ENCODE peak calls at places on chromosome X, in four cellular contexts. One of them, this sample, is unnamed.

GRCh38 chrX:149508467-149508866 is 3.4 kb upstream of the IDS start:
- DNase-seq in HepG2: no peak
- DNase-seq in K562: no peak
- DNase-seq in GM12878: no peak
- DNase-seq in this sample: no peak

GRCh38 chrX:15441464-15441863 is 51.7 kb downstream of the PIR start:
- DNase-seq in HepG2: no peak
- DNase-seq in K562: no peak
- DNase-seq in GM12878: no peak
- DNase-seq in this sample: no peak

GRCh38 chrX:63656871-63657580 is 128.0 kb downstream of the ARHGEF9 start:
- DNase-seq in HepG2: no peak
- DNase-seq in K562: no peak
- DNase-seq in GM12878: no peak
- DNase-seq in this sample: no peak

GRCh38 chrX:48665991-48666390 is 17.6 kb upstream of the WAS start:
- DNase-seq in HepG2: no peak
- DNase-seq in K562: no peak
- DNase-seq in GM12878: no peak
- DNase-seq in this sample: no peak

GRCh38 chrX:63739885-63740284 is 45.1 kb downstream of the ARHGEF9 start:
- DNase-seq in HepG2: no peak
- DNase-seq in K562: no peak
- DNase-seq in GM12878: no peak
- DNase-seq in this sample: no peak

GRCh38 chrX:44997282-44997813 is 124.4 kb downstream of the KDM6A start:
- DNase-seq in HepG2: no peak
- DNase-seq in K562: no peak
- DNase-seq in GM12878: no peak
- DNase-seq in this sample: no peak

GRCh38 chrX:123698979-123699378 is 33.9 kb downstream of the THOC2 start:
- DNase-seq in HepG2: no peak
- DNase-seq in K562: no peak
- DNase-seq in GM12878: no peak
- DNase-seq in this sample: no peak

GRCh38 chrX:9805956-9806355 is 19.7 kb downstream of the SHROOM2 start:
- DNase-seq in HepG2: no peak
- DNase-seq in K562: no peak
- DNase-seq in GM12878: no peak
- DNase-seq in this sample: no peak

GRCh38 chrX:7133036-7133412 is 14.5 kb upstream of the STS start:
- DNase-seq in HepG2: no peak
- DNase-seq in K562: peak; percentile 82
- DNase-seq in GM12878: no peak
- DNase-seq in this sample: no peak

GRCh38 chrX:1386338-1387127 is 5.4 kb downstream of the SLC25A6 start:
- DNase-seq in HepG2: no peak
- DNase-seq in K562: no peak
- DNase-seq in GM12878: no peak
- DNase-seq in this sample: peak; percentile 9

GRCh38 chrX:1451251-1451675 is 1.4 kb downstream of the ASMTL start:
- DNase-seq in HepG2: no peak
- DNase-seq in K562: no peak
- DNase-seq in GM12878: no peak
- DNase-seq in this sample: no peak

GRCh38 chrX:56763556-56764152 is 34.6 kb downstream of the NBDY start:
- DNase-seq in HepG2: peak; percentile 15
- DNase-seq in K562: peak; percentile 1
- DNase-seq in GM12878: no peak
- DNase-seq in this sample: no peak

GRCh38 chrX:74536142-74537010 is 78.0 kb downstream of the RLIM start:
- DNase-seq in HepG2: no peak
- DNase-seq in K562: peak; percentile 8
- DNase-seq in GM12878: no peak
- DNase-seq in this sample: peak; percentile 58

GRCh38 chrX:74545880-74546279 is 68.5 kb downstream of the RLIM start:
- DNase-seq in HepG2: no peak
- DNase-seq in K562: no peak
- DNase-seq in GM12878: no peak
- DNase-seq in this sample: no peak

GRCh38 chrX:74535633-74536141 is 78.7 kb downstream of the RLIM start:
- DNase-seq in HepG2: peak; percentile 1
- DNase-seq in K562: peak; percentile 4
- DNase-seq in GM12878: no peak
- DNase-seq in this sample: peak; percentile 55

GRCh38 chrX:74537011-74537390 is 77.4 kb downstream of the RLIM start:
- DNase-seq in HepG2: no peak
- DNase-seq in K562: no peak
- DNase-seq in GM12878: no peak
- DNase-seq in this sample: peak; percentile 14

GRCh38 chrX:74540635-74541249 is 73.7 kb downstream of the RLIM start:
- DNase-seq in HepG2: no peak
- DNase-seq in K562: no peak
- DNase-seq in GM12878: no peak
- DNase-seq in this sample: no peak
- TF ChIP-seq CBFB in HepG2: no peak
- TF ChIP-seq CBFB in K562: no peak
- TF ChIP-seq CBFB in GM12878: no peak
- TF ChIP-seq CBFB in this sample: no peak

GRCh38 chrX:40647307-40648197 is at the start of gene CXorf38:
- DNase-seq in HepG2: peak; percentile 69
- DNase-seq in K562: peak; percentile 93
- DNase-seq in GM12878: peak; percentile 68
- DNase-seq in this sample: peak; percentile 91

GRCh38 chrX:40652664-40653063 is 5.3 kb upstream of the CXorf38 start:
- DNase-seq in HepG2: no peak
- DNase-seq in K562: no peak
- DNase-seq in GM12878: no peak
- DNase-seq in this sample: no peak

GRCh38 chrX:40646489-40647306 is 663 bp downstream of the CXorf38 start:
- DNase-seq in HepG2: no peak
- DNase-seq in K562: peak; percentile 54
- DNase-seq in GM12878: no peak
- DNase-seq in this sample: peak; percentile 16

GRCh38 chrX:40653535-40653934 is 6.2 kb upstream of the CXorf38 start:
- DNase-seq in HepG2: no peak
- DNase-seq in K562: no peak
- DNase-seq in GM12878: no peak
- DNase-seq in this sample: no peak

GRCh38 chrX:40651620-40652223 is 4.4 kb upstream of the CXorf38 start:
- DNase-seq in HepG2: peak; percentile 52
- DNase-seq in K562: peak; percentile 75
- DNase-seq in GM12878: no peak
- DNase-seq in this sample: peak; percentile 33
- TF ChIP-seq ESRRA in HepG2: no peak
- TF ChIP-seq ESRRA in K562: no peak
- TF ChIP-seq ESRRA in GM12878: no peak
- TF ChIP-seq ESRRA in this sample: no peak

GRCh38 chrX:17553451-17553850 is 178.5 kb downstream of the NHS start:
- DNase-seq in HepG2: no peak
- DNase-seq in K562: no peak
- DNase-seq in GM12878: no peak
- DNase-seq in this sample: peak; percentile 41
- TF ChIP-seq CBFB in HepG2: no peak
- TF ChIP-seq CBFB in K562: no peak
- TF ChIP-seq CBFB in GM12878: no peak
- TF ChIP-seq CBFB in this sample: no peak

DNA sequence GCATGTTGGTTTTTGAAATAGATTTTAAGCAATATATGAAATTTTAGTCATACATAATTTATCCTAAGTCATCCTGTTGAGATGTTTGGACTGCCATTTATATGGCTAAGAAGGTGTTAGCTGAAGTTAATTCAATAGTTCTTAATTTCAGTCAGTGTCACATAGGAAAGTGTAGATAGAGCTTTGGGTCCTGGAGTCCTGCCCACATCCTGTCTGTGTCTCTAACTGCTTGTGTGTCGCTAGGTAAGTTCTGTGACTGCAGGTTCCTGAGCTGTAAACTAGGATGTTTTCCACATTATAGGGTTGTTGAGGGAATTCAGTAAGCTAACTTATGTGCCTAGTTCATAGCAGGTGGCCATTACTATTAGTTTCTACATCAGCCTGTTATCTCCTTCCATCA is 20.7 kb downstream of the OFD1 start:
- DNase-seq in HepG2: no peak
- DNase-seq in K562: no peak
- DNase-seq in GM12878: no peak
- DNase-seq in this sample: no peak
- TF ChIP-seq ESRRA in HepG2: no peak
- TF ChIP-seq ESRRA in K562: no peak
- TF ChIP-seq ESRRA in GM12878: no peak
- TF ChIP-seq ESRRA in this sample: no peak

GRCh38 chrX:18855919-18856644 is 127.8 kb downstream of the PHKA2 start:
- DNase-seq in HepG2: no peak
- DNase-seq in K562: no peak
- DNase-seq in GM12878: peak; percentile 90
- DNase-seq in this sample: no peak
- TF ChIP-seq CBFB in HepG2: no peak
- TF ChIP-seq CBFB in K562: no peak
- TF ChIP-seq CBFB in GM12878: peak; percentile 96
- TF ChIP-seq CBFB in this sample: no peak

GRCh38 chrX:107673401-107673800 is 45.1 kb downstream of the PRPS1 start:
- DNase-seq in HepG2: no peak
- DNase-seq in K562: no peak
- DNase-seq in GM12878: no peak
- DNase-seq in this sample: no peak

GRCh38 chrX:107672955-107673378 is 44.7 kb downstream of the PRPS1 start:
- DNase-seq in HepG2: peak; percentile 28
- DNase-seq in K562: peak; percentile 80
- DNase-seq in GM12878: no peak
- DNase-seq in this sample: peak; percentile 54

GRCh38 chrX:107675365-107675654 is 47.0 kb downstream of the PRPS1 start:
- DNase-seq in HepG2: no peak
- DNase-seq in K562: no peak
- DNase-seq in GM12878: no peak
- DNase-seq in this sample: no peak

GRCh38 chrX:107674480-107675364 is 46.4 kb downstream of the PRPS1 start:
- DNase-seq in HepG2: no peak
- DNase-seq in K562: peak; percentile 76
- DNase-seq in GM12878: no peak
- DNase-seq in this sample: no peak

DNA sequence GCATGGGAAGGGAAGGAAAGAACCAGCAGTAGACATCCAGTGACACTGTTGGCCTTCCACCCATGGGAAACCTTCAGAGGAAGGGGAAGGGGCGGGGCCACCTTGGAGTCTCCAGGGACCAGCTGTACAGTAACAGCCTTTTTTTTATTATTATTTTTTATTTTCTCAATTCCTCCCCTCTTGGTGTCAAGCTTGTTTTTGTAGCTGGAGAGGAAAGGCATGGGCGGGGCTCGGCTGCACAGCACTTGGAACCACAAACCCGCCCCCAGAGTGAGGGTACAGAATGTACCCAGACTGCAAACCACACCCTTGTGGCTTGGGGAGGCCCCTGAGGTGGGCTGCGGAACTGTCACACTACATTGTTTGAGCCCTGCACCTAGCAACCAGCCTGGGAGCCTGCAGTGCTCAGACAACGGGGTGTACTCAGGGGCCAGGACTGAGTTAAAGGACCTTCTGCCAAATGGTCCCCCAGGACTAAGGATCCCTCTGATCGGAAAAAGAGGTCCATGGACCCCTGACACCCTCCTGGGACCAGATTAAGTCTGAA is 45.7 kb downstream of the PRPS1 start:
- DNase-seq in HepG2: no peak
- DNase-seq in K562: peak; percentile 69
- DNase-seq in GM12878: peak; percentile 79
- DNase-seq in this sample: no peak
- TF ChIP-seq ESRRA in HepG2: no peak
- TF ChIP-seq ESRRA in K562: no peak
- TF ChIP-seq ESRRA in GM12878: peak; percentile 27
- TF ChIP-seq ESRRA in this sample: no peak

GRCh38 chrX:21606037-21606436 is 52.1 kb downstream of the KLHL34 start:
- DNase-seq in HepG2: no peak
- DNase-seq in K562: no peak
- DNase-seq in GM12878: no peak
- DNase-seq in this sample: no peak
- TF ChIP-seq CBFB in HepG2: no peak
- TF ChIP-seq CBFB in K562: no peak
- TF ChIP-seq CBFB in GM12878: no peak
- TF ChIP-seq CBFB in this sample: no peak

GRCh38 chrX:39397561-39398200 is 596.4 kb downstream of the MID1IP1 start:
- DNase-seq in HepG2: no peak
- DNase-seq in K562: no peak
- DNase-seq in GM12878: no peak
- DNase-seq in this sample: no peak

GRCh38 chrX:39398973-39399268 is 597.7 kb downstream of the MID1IP1 start:
- DNase-seq in HepG2: no peak
- DNase-seq in K562: no peak
- DNase-seq in GM12878: no peak
- DNase-seq in this sample: no peak

GRCh38 chrX:39399387-39399786 is 598.1 kb downstream of the MID1IP1 start:
- DNase-seq in HepG2: no peak
- DNase-seq in K562: no peak
- DNase-seq in GM12878: no peak
- DNase-seq in this sample: no peak

GRCh38 chrX:39398215-39398972 is 597.1 kb downstream of the MID1IP1 start:
- DNase-seq in HepG2: no peak
- DNase-seq in K562: no peak
- DNase-seq in GM12878: no peak
- DNase-seq in this sample: no peak

DNA sequence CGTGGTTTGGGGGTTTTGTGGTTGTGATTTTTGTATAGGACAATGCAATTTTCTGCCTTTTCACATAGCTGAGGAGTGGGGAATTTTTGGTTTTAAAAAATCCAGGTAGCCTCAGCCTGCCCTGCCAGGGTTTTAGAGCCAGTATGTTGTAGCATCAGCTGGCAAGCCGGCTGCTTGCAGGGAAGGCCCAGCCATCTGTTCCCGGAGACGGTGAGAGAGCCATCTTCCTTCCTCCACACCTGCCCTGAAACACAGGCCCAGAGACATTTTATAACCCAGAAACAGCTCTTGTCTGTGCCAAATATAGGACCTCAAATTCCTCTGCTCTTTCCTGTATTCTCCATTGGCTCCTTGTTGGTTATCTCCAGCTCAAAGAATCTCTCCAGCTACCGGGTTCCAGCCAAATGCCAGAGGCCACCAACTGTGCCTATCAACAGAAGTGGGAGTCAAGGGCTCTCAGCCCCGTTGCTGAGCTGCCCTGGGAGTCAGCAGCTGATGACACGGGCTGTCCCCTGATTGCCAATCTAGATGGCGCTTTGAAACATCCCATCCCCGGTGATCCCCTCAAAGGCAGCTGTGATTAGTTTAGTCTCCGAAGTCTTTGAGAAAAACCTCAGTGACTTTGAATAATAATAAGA is 595.2 kb downstream of the MID1IP1 start:
- DNase-seq in HepG2: no peak
- DNase-seq in K562: no peak
- DNase-seq in GM12878: no peak
- DNase-seq in this sample: no peak
- TF ChIP-seq ESRRA in HepG2: no peak
- TF ChIP-seq ESRRA in K562: no peak
- TF ChIP-seq ESRRA in GM12878: no peak
- TF ChIP-seq ESRRA in this sample: no peak

GRCh38 chrX:24148118-24148517 is 1.4 kb upstream of the ZFX start:
- DNase-seq in HepG2: no peak
- DNase-seq in K562: peak; percentile 15
- DNase-seq in GM12878: no peak
- DNase-seq in this sample: no peak
- TF ChIP-seq CBFB in HepG2: no peak
- TF ChIP-seq CBFB in K562: no peak
- TF ChIP-seq CBFB in GM12878: no peak
- TF ChIP-seq CBFB in this sample: no peak